ENCODE peak calls at places on chromosome 15, in nine cellular contexts. One of them, this sample, is unnamed.

GRCh38 chr15:32918481-32919026 is 200.8 kb downstream of the GREM1 start:
- DNase-seq in epithelial cell of esophagus: no peak
- DNase-seq in right atrium auricular region: no peak
- DNase-seq in esophagus muscularis mucosa: no peak
- DNase-seq in BE2C: no peak
- DNase-seq in GM12878: no peak
- DNase-seq in AG04450: no peak
- DNase-seq in stomach: no peak
- DNase-seq in uterus: no peak
- DNase-seq in this sample: no peak

GRCh38 chr15:69929905-69930630 is 167.6 kb downstream of the TLE3 start:
- DNase-seq in epithelial cell of esophagus: peak
- DNase-seq in right atrium auricular region: no peak
- DNase-seq in esophagus muscularis mucosa: peak
- DNase-seq in BE2C: no peak
- DNase-seq in GM12878: no peak
- DNase-seq in AG04450: no peak
- DNase-seq in stomach: no peak
- DNase-seq in uterus: no peak
- DNase-seq in this sample: no peak

GRCh38 chr15:100911086-100911485 is 8.1 kb upstream of the LRRK1 start:
- DNase-seq in epithelial cell of esophagus: no peak
- DNase-seq in right atrium auricular region: no peak
- DNase-seq in esophagus muscularis mucosa: no peak
- DNase-seq in BE2C: no peak
- DNase-seq in GM12878: no peak
- DNase-seq in AG04450: no peak
- DNase-seq in stomach: no peak
- DNase-seq in uterus: no peak
- DNase-seq in this sample: no peak

GRCh38 chr15:56629133-56629532 is 104.2 kb downstream of the ZNF280D start:
- DNase-seq in epithelial cell of esophagus: no peak
- DNase-seq in right atrium auricular region: no peak
- DNase-seq in esophagus muscularis mucosa: no peak
- DNase-seq in BE2C: no peak
- DNase-seq in GM12878: no peak
- DNase-seq in AG04450: no peak
- DNase-seq in stomach: no peak
- DNase-seq in uterus: no peak
- DNase-seq in this sample: peak

GRCh38 chr15:61951949-61952348 is 108.3 kb downstream of the VPS13C start:
- DNase-seq in epithelial cell of esophagus: peak
- DNase-seq in right atrium auricular region: no peak
- DNase-seq in esophagus muscularis mucosa: no peak
- DNase-seq in BE2C: no peak
- DNase-seq in GM12878: no peak
- DNase-seq in AG04450: no peak
- DNase-seq in stomach: peak
- DNase-seq in uterus: no peak
- DNase-seq in this sample: no peak

GRCh38 chr15:70286110-70286806 is 188.5 kb upstream of the TLE3 start:
- DNase-seq in epithelial cell of esophagus: no peak
- DNase-seq in right atrium auricular region: no peak
- DNase-seq in esophagus muscularis mucosa: no peak
- DNase-seq in BE2C: peak
- DNase-seq in GM12878: no peak
- DNase-seq in AG04450: no peak
- DNase-seq in stomach: no peak
- DNase-seq in uterus: no peak
- DNase-seq in this sample: no peak

GRCh38 chr15:45126535-45127158 is 3.0 kb downstream of the DUOXA1 start:
- DNase-seq in epithelial cell of esophagus: peak
- DNase-seq in right atrium auricular region: no peak
- DNase-seq in esophagus muscularis mucosa: no peak
- DNase-seq in BE2C: peak
- DNase-seq in GM12878: no peak
- DNase-seq in AG04450: no peak
- DNase-seq in stomach: peak
- DNase-seq in uterus: no peak
- DNase-seq in this sample: peak

GRCh38 chr15:36186376-36186775 is 393.1 kb upstream of the CDIN1 start:
- DNase-seq in epithelial cell of esophagus: no peak
- DNase-seq in right atrium auricular region: no peak
- DNase-seq in esophagus muscularis mucosa: no peak
- DNase-seq in BE2C: no peak
- DNase-seq in GM12878: no peak
- DNase-seq in AG04450: no peak
- DNase-seq in stomach: no peak
- DNase-seq in uterus: no peak
- DNase-seq in this sample: no peak

GRCh38 chr15:59350421-59350732 is 22.3 kb downstream of the MYO1E start:
- DNase-seq in epithelial cell of esophagus: no peak
- DNase-seq in right atrium auricular region: no peak
- DNase-seq in esophagus muscularis mucosa: no peak
- DNase-seq in BE2C: no peak
- DNase-seq in GM12878: no peak
- DNase-seq in AG04450: no peak
- DNase-seq in stomach: no peak
- DNase-seq in uterus: no peak
- DNase-seq in this sample: no peak

GRCh38 chr15:48177383-48177874 is 666 bp downstream of the MYEF2 start:
- DNase-seq in epithelial cell of esophagus: peak
- DNase-seq in right atrium auricular region: no peak
- DNase-seq in esophagus muscularis mucosa: no peak
- DNase-seq in BE2C: no peak
- DNase-seq in GM12878: peak
- DNase-seq in AG04450: no peak
- DNase-seq in stomach: no peak
- DNase-seq in uterus: no peak
- DNase-seq in this sample: peak

GRCh38 chr15:74835312-74835823 is 7.6 kb downstream of the ULK3 start:
- DNase-seq in epithelial cell of esophagus: peak
- DNase-seq in right atrium auricular region: peak
- DNase-seq in esophagus muscularis mucosa: no peak
- DNase-seq in BE2C: peak
- DNase-seq in GM12878: no peak
- DNase-seq in AG04450: no peak
- DNase-seq in stomach: peak
- DNase-seq in uterus: no peak
- DNase-seq in this sample: peak

GRCh38 chr15:57340673-57341259 is 35.5 kb upstream of the CGNL1 start:
- DNase-seq in epithelial cell of esophagus: peak
- DNase-seq in right atrium auricular region: no peak
- DNase-seq in esophagus muscularis mucosa: no peak
- DNase-seq in BE2C: peak
- DNase-seq in GM12878: peak
- DNase-seq in AG04450: no peak
- DNase-seq in stomach: peak
- DNase-seq in uterus: peak
- DNase-seq in this sample: peak

GRCh38 chr15:67242665-67243064 is 11.8 kb downstream of the AAGAB start:
- DNase-seq in epithelial cell of esophagus: peak
- DNase-seq in right atrium auricular region: no peak
- DNase-seq in esophagus muscularis mucosa: no peak
- DNase-seq in BE2C: no peak
- DNase-seq in GM12878: no peak
- DNase-seq in AG04450: no peak
- DNase-seq in stomach: no peak
- DNase-seq in uterus: no peak
- DNase-seq in this sample: peak

GRCh38 chr15:41891946-41892345 is 1.9 kb downstream of the SPTBN5 start:
- DNase-seq in epithelial cell of esophagus: no peak
- DNase-seq in right atrium auricular region: no peak
- DNase-seq in esophagus muscularis mucosa: no peak
- DNase-seq in BE2C: peak
- DNase-seq in GM12878: no peak
- DNase-seq in AG04450: no peak
- DNase-seq in stomach: no peak
- DNase-seq in uterus: no peak
- DNase-seq in this sample: no peak

DNA sequence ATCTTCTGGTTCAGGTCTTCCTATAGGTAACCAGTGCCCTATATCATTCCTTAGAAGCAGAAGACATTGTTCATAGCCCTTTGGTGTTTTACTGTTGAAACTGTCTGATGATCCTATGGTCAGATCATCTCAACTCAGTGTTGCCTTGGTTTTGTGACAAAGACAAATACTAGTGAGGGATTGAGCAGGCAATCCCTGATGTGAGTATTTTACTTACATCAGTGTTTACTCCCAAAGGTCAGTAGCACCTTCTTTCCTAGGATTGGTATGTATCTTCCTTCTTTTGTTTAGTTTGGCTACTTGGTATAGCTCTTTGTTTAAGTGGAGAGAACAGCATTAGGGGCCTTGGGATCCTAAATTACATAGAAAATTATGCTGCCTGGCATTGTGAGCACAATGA is 41.1 kb downstream of the BBS4 start:
- DNase-seq in epithelial cell of esophagus: no peak
- DNase-seq in right atrium auricular region: no peak
- DNase-seq in esophagus muscularis mucosa: no peak
- DNase-seq in BE2C: no peak
- DNase-seq in GM12878: no peak
- DNase-seq in AG04450: no peak
- DNase-seq in stomach: no peak
- DNase-seq in uterus: no peak
- DNase-seq in this sample: no peak
- TF ChIP-seq CTCF in epithelial cell of esophagus: no peak
- TF ChIP-seq CTCF in right atrium auricular region: no peak
- TF ChIP-seq CTCF in esophagus muscularis mucosa: no peak
- TF ChIP-seq CTCF in BE2C: no peak
- TF ChIP-seq CTCF in GM12878: no peak
- TF ChIP-seq CTCF in AG04450: no peak
- TF ChIP-seq CTCF in stomach: no peak
- TF ChIP-seq CTCF in uterus: no peak
- TF ChIP-seq CTCF in this sample: no peak

GRCh38 chr15:26890988-26891387 is 24.1 kb downstream of the GABRA5 start:
- DNase-seq in epithelial cell of esophagus: no peak
- DNase-seq in right atrium auricular region: no peak
- DNase-seq in esophagus muscularis mucosa: no peak
- DNase-seq in BE2C: no peak
- DNase-seq in GM12878: no peak
- DNase-seq in AG04450: no peak
- DNase-seq in stomach: no peak
- DNase-seq in uterus: no peak
- DNase-seq in this sample: no peak

GRCh38 chr15:26891448-26891881 is 24.6 kb downstream of the GABRA5 start:
- DNase-seq in epithelial cell of esophagus: peak
- DNase-seq in right atrium auricular region: no peak
- DNase-seq in esophagus muscularis mucosa: peak
- DNase-seq in BE2C: peak
- DNase-seq in GM12878: no peak
- DNase-seq in AG04450: no peak
- DNase-seq in stomach: peak
- DNase-seq in uterus: no peak
- DNase-seq in this sample: peak

GRCh38 chr15:26892678-26893077 is 25.8 kb downstream of the GABRA5 start:
- DNase-seq in epithelial cell of esophagus: no peak
- DNase-seq in right atrium auricular region: no peak
- DNase-seq in esophagus muscularis mucosa: no peak
- DNase-seq in BE2C: no peak
- DNase-seq in GM12878: no peak
- DNase-seq in AG04450: no peak
- DNase-seq in stomach: no peak
- DNase-seq in uterus: no peak
- DNase-seq in this sample: no peak

GRCh38 chr15:26893351-26894065 is 26.6 kb downstream of the GABRA5 start:
- DNase-seq in epithelial cell of esophagus: no peak
- DNase-seq in right atrium auricular region: no peak
- DNase-seq in esophagus muscularis mucosa: no peak
- DNase-seq in BE2C: no peak
- DNase-seq in GM12878: no peak
- DNase-seq in AG04450: no peak
- DNase-seq in stomach: no peak
- DNase-seq in uterus: no peak
- DNase-seq in this sample: no peak

GRCh38 chr15:26892119-26892518 is 25.3 kb downstream of the GABRA5 start:
- DNase-seq in epithelial cell of esophagus: no peak
- DNase-seq in right atrium auricular region: no peak
- DNase-seq in esophagus muscularis mucosa: peak
- DNase-seq in BE2C: no peak
- DNase-seq in GM12878: no peak
- DNase-seq in AG04450: no peak
- DNase-seq in stomach: no peak
- DNase-seq in uterus: no peak
- DNase-seq in this sample: no peak
- H3K4me3 ChIP-seq in epithelial cell of esophagus: no peak
- H3K4me3 ChIP-seq in right atrium auricular region: no peak
- H3K4me3 ChIP-seq in esophagus muscularis mucosa: peak
- H3K4me3 ChIP-seq in BE2C: no peak
- H3K4me3 ChIP-seq in GM12878: no peak
- H3K4me3 ChIP-seq in AG04450: no peak
- H3K4me3 ChIP-seq in stomach: peak
- H3K4me3 ChIP-seq in uterus: no peak
- H3K4me3 ChIP-seq in this sample: no peak

DNA sequence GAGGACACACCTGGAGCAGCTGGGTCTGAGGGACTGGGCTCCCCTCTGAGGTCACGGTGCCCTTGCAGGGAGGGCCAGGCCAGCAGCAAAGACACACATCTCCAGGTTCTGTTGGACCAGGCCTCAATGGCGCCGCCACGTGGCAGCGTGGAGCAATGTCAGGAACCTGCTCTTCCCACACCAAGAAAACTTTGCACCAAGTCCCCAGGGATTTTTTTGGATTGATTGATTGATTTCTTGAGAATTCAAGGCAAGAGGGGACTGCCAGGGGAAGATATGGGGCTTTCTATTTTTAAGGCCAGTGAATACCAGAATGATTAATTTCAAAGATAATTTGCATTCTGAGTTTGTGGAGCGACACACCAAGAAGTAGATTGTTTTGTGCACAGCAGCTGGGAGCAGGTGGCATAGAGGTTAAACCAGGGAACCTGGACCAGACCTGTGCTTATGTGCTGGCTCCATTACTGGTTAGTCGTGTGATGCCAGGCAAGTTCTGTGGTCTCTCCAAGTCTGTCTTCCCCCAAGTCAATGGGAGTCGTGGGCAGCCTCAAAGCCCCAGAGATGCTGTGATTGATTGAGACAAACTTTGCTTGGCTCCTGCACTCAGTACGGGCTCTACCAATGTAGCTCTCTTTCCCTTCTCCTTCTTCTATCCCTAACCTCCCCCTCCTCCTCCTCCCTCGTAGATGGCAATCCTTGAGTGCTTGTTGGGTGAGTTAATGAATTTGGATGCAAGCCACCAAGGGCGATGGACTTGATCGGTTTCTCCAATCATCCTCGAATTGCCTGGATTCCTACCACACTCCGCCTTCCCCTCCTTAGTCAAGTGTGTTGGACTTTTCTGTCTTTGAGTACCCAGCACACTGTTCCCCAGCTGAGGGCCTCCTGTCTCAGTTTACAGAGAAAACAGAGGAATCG is 96.2 kb upstream of the TRPM1 start:
- DNase-seq in epithelial cell of esophagus: peak
- DNase-seq in right atrium auricular region: peak
- DNase-seq in esophagus muscularis mucosa: no peak
- DNase-seq in BE2C: peak
- DNase-seq in GM12878: peak
- DNase-seq in AG04450: no peak
- DNase-seq in stomach: peak
- DNase-seq in uterus: no peak
- DNase-seq in this sample: no peak
- TF ChIP-seq CTCF in epithelial cell of esophagus: peak
- TF ChIP-seq CTCF in right atrium auricular region: no peak
- TF ChIP-seq CTCF in esophagus muscularis mucosa: peak
- TF ChIP-seq CTCF in BE2C: peak
- TF ChIP-seq CTCF in GM12878: peak
- TF ChIP-seq CTCF in AG04450: peak
- TF ChIP-seq CTCF in stomach: peak
- TF ChIP-seq CTCF in uterus: no peak
- TF ChIP-seq CTCF in this sample: peak

GRCh38 chr15:31482122-31482922 is 155.7 kb downstream of the KLF13 start:
- DNase-seq in epithelial cell of esophagus: no peak
- DNase-seq in right atrium auricular region: no peak
- DNase-seq in esophagus muscularis mucosa: no peak
- DNase-seq in BE2C: no peak
- DNase-seq in GM12878: no peak
- DNase-seq in AG04450: no peak
- DNase-seq in stomach: peak
- DNase-seq in uterus: no peak
- DNase-seq in this sample: no peak
- H3K4me3 ChIP-seq in epithelial cell of esophagus: no peak
- H3K4me3 ChIP-seq in right atrium auricular region: no peak
- H3K4me3 ChIP-seq in esophagus muscularis mucosa: no peak
- H3K4me3 ChIP-seq in BE2C: no peak
- H3K4me3 ChIP-seq in GM12878: no peak
- H3K4me3 ChIP-seq in AG04450: no peak
- H3K4me3 ChIP-seq in stomach: peak
- H3K4me3 ChIP-seq in uterus: no peak
- H3K4me3 ChIP-seq in this sample: no peak